ENCODE peak calls at places on chromosomes 6 and 20, in five cellular contexts. One of them, this sample, is unnamed.
A peak's percentile ranks its signal among the peaks of the same experiment; 100 is the strongest.

GRCh38 chr6:14317616-14318015 is 200.0 kb downstream of the CD83 start:
- DNase-seq in adrenal gland: no peak
- DNase-seq in OCI-LY7: no peak
- DNase-seq in uterus: no peak
- DNase-seq in fibroblast of lung: no peak
- DNase-seq in this sample: no peak

GRCh38 chr6:37783831-37784584 is 35.5 kb upstream of the ZFAND3 start:
- DNase-seq in adrenal gland: no peak
- DNase-seq in OCI-LY7: no peak
- DNase-seq in uterus: peak; percentile 49
- DNase-seq in fibroblast of lung: peak; percentile 51
- DNase-seq in this sample: peak; percentile 43

GRCh38 chr6:109762166-109762565 is 71.1 kb downstream of the FIG4 start:
- DNase-seq in adrenal gland: no peak
- DNase-seq in OCI-LY7: no peak
- DNase-seq in uterus: no peak
- DNase-seq in fibroblast of lung: no peak
- DNase-seq in this sample: no peak

GRCh38 chr20:53660947-53661381 is 67.3 kb upstream of the ZNF217 start:
- DNase-seq in adrenal gland: no peak
- DNase-seq in OCI-LY7: peak; percentile 79
- DNase-seq in uterus: no peak
- DNase-seq in fibroblast of lung: peak; percentile 43
- DNase-seq in this sample: no peak

GRCh38 chr6:92008757-92009502 is 1410.4 kb downstream of the EPHA7 start:
- DNase-seq in adrenal gland: no peak
- DNase-seq in OCI-LY7: no peak
- DNase-seq in uterus: no peak
- DNase-seq in fibroblast of lung: no peak
- DNase-seq in this sample: no peak

GRCh38 chr6:155327326-155328073 is 13.2 kb upstream of the TFB1M start:
- DNase-seq in adrenal gland: peak; percentile 75
- DNase-seq in OCI-LY7: peak; percentile 76
- DNase-seq in uterus: peak; percentile 51
- DNase-seq in fibroblast of lung: peak; percentile 82
- DNase-seq in this sample: peak; percentile 57

GRCh38 chr6:22826961-22827360 is 257.6 kb downstream of the HDGFL1 start:
- DNase-seq in adrenal gland: no peak
- DNase-seq in OCI-LY7: no peak
- DNase-seq in uterus: no peak
- DNase-seq in fibroblast of lung: no peak
- DNase-seq in this sample: no peak

GRCh38 chr6:14786455-14786854 is 459.4 kb upstream of the JARID2 start:
- DNase-seq in adrenal gland: no peak
- DNase-seq in OCI-LY7: no peak
- DNase-seq in uterus: no peak
- DNase-seq in fibroblast of lung: no peak
- DNase-seq in this sample: no peak

GRCh38 chr6:36052092-36052491 is 24.5 kb downstream of the MAPK14 start:
- DNase-seq in adrenal gland: no peak
- DNase-seq in OCI-LY7: no peak
- DNase-seq in uterus: no peak
- DNase-seq in fibroblast of lung: peak; percentile 85
- DNase-seq in this sample: no peak

GRCh38 chr6:90241229-90241873 is 55.3 kb downstream of the BACH2 start:
- DNase-seq in adrenal gland: no peak
- DNase-seq in OCI-LY7: no peak
- DNase-seq in uterus: no peak
- DNase-seq in fibroblast of lung: no peak
- DNase-seq in this sample: no peak

GRCh38 chr6:168934856-168935627 is 318.6 kb downstream of the THBS2 start:
- DNase-seq in adrenal gland: no peak
- DNase-seq in OCI-LY7: no peak
- DNase-seq in uterus: no peak
- DNase-seq in fibroblast of lung: peak; percentile 8
- DNase-seq in this sample: no peak

GRCh38 chr6:83220121-83220520 is 27.0 kb downstream of the RWDD2A start:
- DNase-seq in adrenal gland: no peak
- DNase-seq in OCI-LY7: no peak
- DNase-seq in uterus: no peak
- DNase-seq in fibroblast of lung: no peak
- DNase-seq in this sample: no peak

GRCh38 chr6:38149526-38149925 is 330.0 kb downstream of the ZFAND3 start:
- DNase-seq in adrenal gland: no peak
- DNase-seq in OCI-LY7: no peak
- DNase-seq in uterus: no peak
- DNase-seq in fibroblast of lung: peak; percentile 81
- DNase-seq in this sample: no peak

GRCh38 chr20:5845686-5846651 is 95.8 kb downstream of the SHLD1 start:
- DNase-seq in adrenal gland: no peak
- DNase-seq in OCI-LY7: no peak
- DNase-seq in uterus: no peak
- DNase-seq in fibroblast of lung: peak; percentile 73
- DNase-seq in this sample: no peak

GRCh38 chr20:47257256-47257655 is 99.2 kb downstream of the ZMYND8 start:
- DNase-seq in adrenal gland: no peak
- DNase-seq in OCI-LY7: no peak
- DNase-seq in uterus: no peak
- DNase-seq in fibroblast of lung: no peak
- DNase-seq in this sample: no peak

GRCh38 chr6:5085638-5086293 is 625 bp downstream of the PPP1R3G start:
- DNase-seq in adrenal gland: peak; percentile 54
- DNase-seq in OCI-LY7: no peak
- DNase-seq in uterus: peak; percentile 34
- DNase-seq in fibroblast of lung: peak; percentile 38
- DNase-seq in this sample: peak; percentile 34

GRCh38 chr20:4053516-4053919 is 38.2 kb upstream of the RNF24 start:
- DNase-seq in adrenal gland: no peak
- DNase-seq in OCI-LY7: no peak
- DNase-seq in uterus: no peak
- DNase-seq in fibroblast of lung: no peak
- DNase-seq in this sample: no peak

GRCh38 chr6:147789430-147789947 is 281.0 kb downstream of the SAMD5 start:
- DNase-seq in adrenal gland: no peak
- DNase-seq in OCI-LY7: no peak
- DNase-seq in uterus: no peak
- DNase-seq in fibroblast of lung: no peak
- DNase-seq in this sample: no peak

GRCh38 chr6:127824061-127824460 is 76.8 kb downstream of the THEMIS start:
- DNase-seq in adrenal gland: no peak
- DNase-seq in OCI-LY7: no peak
- DNase-seq in uterus: no peak
- DNase-seq in fibroblast of lung: no peak
- DNase-seq in this sample: no peak

GRCh38 chr20:46688151-46689081 is 828 bp downstream of the TP53RK start:
- DNase-seq in adrenal gland: no peak
- DNase-seq in OCI-LY7: peak; percentile 9
- DNase-seq in uterus: no peak
- DNase-seq in fibroblast of lung: peak; percentile 64
- DNase-seq in this sample: no peak

GRCh38 chr6:21533678-21534077 is 59.9 kb upstream of the SOX4 start:
- DNase-seq in adrenal gland: no peak
- DNase-seq in OCI-LY7: no peak
- DNase-seq in uterus: no peak
- DNase-seq in fibroblast of lung: no peak
- DNase-seq in this sample: no peak

GRCh38 chr20:2109425-2110210 is 8.0 kb downstream of the STK35 start:
- DNase-seq in adrenal gland: peak; percentile 58
- DNase-seq in OCI-LY7: no peak
- DNase-seq in uterus: no peak
- DNase-seq in fibroblast of lung: peak; percentile 50
- DNase-seq in this sample: peak; percentile 18

GRCh38 chr20:2114106-2114505 is 12.5 kb downstream of the STK35 start:
- DNase-seq in adrenal gland: no peak
- DNase-seq in OCI-LY7: no peak
- DNase-seq in uterus: peak; percentile 12
- DNase-seq in fibroblast of lung: no peak
- DNase-seq in this sample: no peak

GRCh38 chr20:2114560-2114959 is 12.9 kb downstream of the STK35 start:
- DNase-seq in adrenal gland: no peak
- DNase-seq in OCI-LY7: no peak
- DNase-seq in uterus: no peak
- DNase-seq in fibroblast of lung: no peak
- DNase-seq in this sample: no peak

GRCh38 chr20:2114990-2115681 is 13.5 kb downstream of the STK35 start:
- DNase-seq in adrenal gland: peak; percentile 57
- DNase-seq in OCI-LY7: no peak
- DNase-seq in uterus: peak; percentile 81
- DNase-seq in fibroblast of lung: peak; percentile 91
- DNase-seq in this sample: no peak

GRCh38 chr20:2112910-2113309 is 11.3 kb downstream of the STK35 start:
- DNase-seq in adrenal gland: no peak
- DNase-seq in OCI-LY7: no peak
- DNase-seq in uterus: no peak
- DNase-seq in fibroblast of lung: no peak
- DNase-seq in this sample: no peak
- H3K36me3 ChIP-seq in adrenal gland: peaks cover 14% of the 10 kb centered on the region
- H3K36me3 ChIP-seq in OCI-LY7: peaks cover 92% of the 10 kb centered on the region
- H3K36me3 ChIP-seq in uterus: no peaks in the 10 kb centered on the region
- H3K36me3 ChIP-seq in fibroblast of lung: peaks cover 8% of the 10 kb centered on the region
- H3K36me3 ChIP-seq in this sample: peaks cover 11% of the 10 kb centered on the region

DNA sequence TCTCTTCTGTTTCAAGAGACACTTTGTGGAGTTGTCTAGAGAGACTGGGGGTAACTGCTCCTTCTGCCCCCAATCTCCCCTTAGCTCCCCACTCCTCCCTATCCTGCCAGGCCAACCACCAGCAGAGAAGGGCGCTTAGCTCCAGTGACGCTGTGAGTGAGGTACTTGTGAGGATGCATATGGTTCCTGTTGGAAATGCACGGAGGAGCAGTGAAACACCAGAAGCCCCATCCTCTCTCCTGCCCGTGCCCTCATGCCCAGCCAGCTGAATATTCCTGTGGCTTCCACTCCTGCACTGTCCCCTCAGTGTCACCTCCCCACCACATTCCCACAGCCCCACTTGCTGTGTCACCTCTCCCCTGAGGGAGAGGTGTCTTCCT is 11.9 kb downstream of the NT5E start:
- DNase-seq in adrenal gland: no peak
- DNase-seq in OCI-LY7: no peak
- DNase-seq in uterus: no peak
- DNase-seq in fibroblast of lung: no peak
- DNase-seq in this sample: no peak
- H3K36me3 ChIP-seq in adrenal gland: no peaks in the 10 kb centered on the region
- H3K36me3 ChIP-seq in OCI-LY7: no peaks in the 10 kb centered on the region
- H3K36me3 ChIP-seq in uterus: no peaks in the 10 kb centered on the region
- H3K36me3 ChIP-seq in fibroblast of lung: no peaks in the 10 kb centered on the region
- H3K36me3 ChIP-seq in this sample: no peaks in the 10 kb centered on the region

GRCh38 chr6:402901-403658 is 11.5 kb downstream of the IRF4 start:
- DNase-seq in adrenal gland: no peak
- DNase-seq in OCI-LY7: no peak
- DNase-seq in uterus: no peak
- DNase-seq in fibroblast of lung: no peak
- DNase-seq in this sample: no peak
- H3K36me3 ChIP-seq in adrenal gland: no peaks in the 10 kb centered on the region
- H3K36me3 ChIP-seq in OCI-LY7: peaks cover 100% of the 10 kb centered on the region
- H3K36me3 ChIP-seq in uterus: no peaks in the 10 kb centered on the region
- H3K36me3 ChIP-seq in fibroblast of lung: no peaks in the 10 kb centered on the region
- H3K36me3 ChIP-seq in this sample: no peaks in the 10 kb centered on the region

GRCh38 chr6:31165986-31166385 is 4.5 kb downstream of the POU5F1 start:
- DNase-seq in adrenal gland: no peak
- DNase-seq in OCI-LY7: no peak
- DNase-seq in uterus: no peak
- DNase-seq in fibroblast of lung: no peak
- DNase-seq in this sample: no peak

GRCh38 chr6:31162463-31163165 is 4.2 kb downstream of the TCF19 start:
- DNase-seq in adrenal gland: no peak
- DNase-seq in OCI-LY7: no peak
- DNase-seq in uterus: no peak
- DNase-seq in fibroblast of lung: no peak
- DNase-seq in this sample: no peak

GRCh38 chr6:31168606-31169005 is 1.9 kb downstream of the POU5F1 start:
- DNase-seq in adrenal gland: no peak
- DNase-seq in OCI-LY7: no peak
- DNase-seq in uterus: no peak
- DNase-seq in fibroblast of lung: no peak
- DNase-seq in this sample: no peak

GRCh38 chr6:31161216-31162126 is 3.1 kb downstream of the TCF19 start:
- DNase-seq in adrenal gland: no peak
- DNase-seq in OCI-LY7: no peak
- DNase-seq in uterus: no peak
- DNase-seq in fibroblast of lung: no peak
- DNase-seq in this sample: no peak

GRCh38 chr6:31163922-31164321 is 5.5 kb downstream of the TCF19 start:
- DNase-seq in adrenal gland: no peak
- DNase-seq in OCI-LY7: no peak
- DNase-seq in uterus: no peak
- DNase-seq in fibroblast of lung: peak; percentile 28
- DNase-seq in this sample: no peak
- H3K36me3 ChIP-seq in adrenal gland: no peaks in the 10 kb centered on the region
- H3K36me3 ChIP-seq in OCI-LY7: peaks cover 47% of the 10 kb centered on the region
- H3K36me3 ChIP-seq in uterus: no peaks in the 10 kb centered on the region
- H3K36me3 ChIP-seq in fibroblast of lung: peaks cover 3% of the 10 kb centered on the region
- H3K36me3 ChIP-seq in this sample: no peaks in the 10 kb centered on the region

GRCh38 chr6:136706431-136706830 is 85.8 kb downstream of the MAP3K5 start:
- DNase-seq in adrenal gland: no peak
- DNase-seq in OCI-LY7: no peak
- DNase-seq in uterus: no peak
- DNase-seq in fibroblast of lung: no peak
- DNase-seq in this sample: no peak
- H3K36me3 ChIP-seq in adrenal gland: peaks cover 25% of the 10 kb centered on the region
- H3K36me3 ChIP-seq in OCI-LY7: no peaks in the 10 kb centered on the region
- H3K36me3 ChIP-seq in uterus: no peaks in the 10 kb centered on the region
- H3K36me3 ChIP-seq in fibroblast of lung: no peaks in the 10 kb centered on the region
- H3K36me3 ChIP-seq in this sample: no peaks in the 10 kb centered on the region

GRCh38 chr6:81933089-81933488 is 180.6 kb upstream of the TENT5A start:
- DNase-seq in adrenal gland: no peak
- DNase-seq in OCI-LY7: no peak
- DNase-seq in uterus: no peak
- DNase-seq in fibroblast of lung: no peak
- DNase-seq in this sample: no peak
- H3K36me3 ChIP-seq in adrenal gland: no peaks in the 10 kb centered on the region
- H3K36me3 ChIP-seq in OCI-LY7: no peaks in the 10 kb centered on the region
- H3K36me3 ChIP-seq in uterus: no peaks in the 10 kb centered on the region
- H3K36me3 ChIP-seq in fibroblast of lung: no peaks in the 10 kb centered on the region
- H3K36me3 ChIP-seq in this sample: no peaks in the 10 kb centered on the region